ENCODE peak calls at places on chromosomes 6 and 20, in six cellular contexts. One of them, this sample, is unnamed. For H3K27me3, the result is how much of the 10 kb centered on the place peaks cover.

GRCh38 chr6:169371344-169372144 is 117.9 kb upstream of the THBS2 start:
- DNase-seq in mesendoderm: peak
- DNase-seq in IMR-90: peak
- DNase-seq in neuronal stem cell: peak
- DNase-seq in H1: no peak
- DNase-seq in H9: peak
- DNase-seq in this sample: peak

GRCh38 chr6:43733471-43734293 is 36.3 kb upstream of the VEGFA start:
- DNase-seq in mesendoderm: no peak
- DNase-seq in H1: no peak
- DNase-seq in H9: peak
- DNase-seq in IMR-90: no peak
- DNase-seq in neuronal stem cell: no peak
- DNase-seq in this sample: no peak

GRCh38 chr6:125550892-125551291 is 198.5 kb upstream of the HEY2 start:
- DNase-seq in H9: no peak
- DNase-seq in neuronal stem cell: no peak
- DNase-seq in H1: no peak
- DNase-seq in IMR-90: no peak
- DNase-seq in mesendoderm: no peak
- DNase-seq in this sample: no peak

GRCh38 chr6:71558974-71559373 is 270.4 kb downstream of the OGFRL1 start:
- DNase-seq in H9: no peak
- DNase-seq in H1: no peak
- DNase-seq in neuronal stem cell: no peak
- DNase-seq in IMR-90: no peak
- DNase-seq in mesendoderm: no peak
- DNase-seq in this sample: no peak

GRCh38 chr6:121086876-121087275 is 247.4 kb downstream of the TBC1D32 start:
- DNase-seq in H9: no peak
- DNase-seq in IMR-90: no peak
- DNase-seq in mesendoderm: no peak
- DNase-seq in neuronal stem cell: no peak
- DNase-seq in H1: no peak
- DNase-seq in this sample: no peak

GRCh38 chr6:162710438-162710837 is 17.1 kb downstream of the PRKN start:
- DNase-seq in H9: no peak
- DNase-seq in mesendoderm: no peak
- DNase-seq in IMR-90: no peak
- DNase-seq in neuronal stem cell: no peak
- DNase-seq in H1: no peak
- DNase-seq in this sample: no peak

GRCh38 chr6:90284236-90284744 is 12.4 kb downstream of the BACH2 start:
- DNase-seq in H9: peak
- DNase-seq in neuronal stem cell: peak
- DNase-seq in H1: no peak
- DNase-seq in IMR-90: peak
- DNase-seq in mesendoderm: peak
- DNase-seq in this sample: peak

GRCh38 chr6:28657756-28658465 is 132.2 kb downstream of the GPX5 start:
- DNase-seq in H1: peak
- DNase-seq in neuronal stem cell: peak
- DNase-seq in IMR-90: peak
- DNase-seq in mesendoderm: peak
- DNase-seq in H9: peak
- DNase-seq in this sample: peak

GRCh38 chr20:59020938-59021551 is 1.8 kb downstream of the TUBB1 start:
- DNase-seq in H1: no peak
- DNase-seq in mesendoderm: peak
- DNase-seq in neuronal stem cell: no peak
- DNase-seq in IMR-90: peak
- DNase-seq in H9: no peak
- DNase-seq in this sample: no peak

GRCh38 chr6:111482236-111482958 is 621 bp downstream of the REV3L start:
- DNase-seq in neuronal stem cell: no peak
- DNase-seq in IMR-90: peak
- DNase-seq in mesendoderm: no peak
- DNase-seq in H1: no peak
- DNase-seq in H9: no peak
- DNase-seq in this sample: peak

GRCh38 chr6:77466055-77467028 is 3.1 kb upstream of the HTR1B start:
- DNase-seq in IMR-90: peak
- DNase-seq in mesendoderm: peak
- DNase-seq in neuronal stem cell: peak
- DNase-seq in H1: peak
- DNase-seq in H9: peak
- DNase-seq in this sample: peak

GRCh38 chr20:35134472-35134871 is 12.7 kb downstream of the EDEM2 start:
- DNase-seq in neuronal stem cell: no peak
- DNase-seq in mesendoderm: no peak
- DNase-seq in IMR-90: no peak
- DNase-seq in H1: no peak
- DNase-seq in H9: no peak
- DNase-seq in this sample: no peak

GRCh38 chr6:166862287-166862977 is 93.9 kb downstream of the RNASET2 start:
- DNase-seq in mesendoderm: peak
- DNase-seq in H9: peak
- DNase-seq in IMR-90: no peak
- DNase-seq in neuronal stem cell: peak
- DNase-seq in H1: peak
- DNase-seq in this sample: peak

GRCh38 chr6:78910611-78911134 is 43.3 kb downstream of the IRAK1BP1 start:
- DNase-seq in H1: peak
- DNase-seq in H9: peak
- DNase-seq in mesendoderm: peak
- DNase-seq in neuronal stem cell: peak
- DNase-seq in IMR-90: no peak
- DNase-seq in this sample: peak

GRCh38 chr20:33002087-33002808 is 2.0 kb downstream of the SUN5 start:
- DNase-seq in mesendoderm: no peak
- DNase-seq in H9: no peak
- DNase-seq in neuronal stem cell: no peak
- DNase-seq in IMR-90: no peak
- DNase-seq in H1: no peak
- DNase-seq in this sample: no peak

GRCh38 chr6:10276106-10276505 is 138.8 kb downstream of the TFAP2A start:
- DNase-seq in mesendoderm: no peak
- DNase-seq in neuronal stem cell: no peak
- DNase-seq in H1: no peak
- DNase-seq in H9: no peak
- DNase-seq in IMR-90: peak
- DNase-seq in this sample: no peak

GRCh38 chr6:2764610-2765165 is 505 bp upstream of the WRNIP1 start:
- DNase-seq in H1: peak
- DNase-seq in neuronal stem cell: no peak
- DNase-seq in mesendoderm: peak
- DNase-seq in IMR-90: peak
- DNase-seq in H9: no peak
- DNase-seq in this sample: peak

GRCh38 chr20:58810116-58810878 is 40.4 kb downstream of the GNAS-AS1 start:
- DNase-seq in neuronal stem cell: no peak
- DNase-seq in mesendoderm: no peak
- DNase-seq in IMR-90: peak
- DNase-seq in H9: no peak
- DNase-seq in H1: no peak
- DNase-seq in this sample: no peak

GRCh38 chr6:55448446-55448845 is 121.2 kb downstream of the GFRAL start:
- DNase-seq in H9: no peak
- DNase-seq in neuronal stem cell: no peak
- DNase-seq in H1: no peak
- DNase-seq in mesendoderm: peak
- DNase-seq in IMR-90: peak
- DNase-seq in this sample: no peak

GRCh38 chr20:20824924-20825584 is 112.6 kb upstream of the RALGAPA2 start:
- DNase-seq in neuronal stem cell: peak
- DNase-seq in IMR-90: peak
- DNase-seq in H1: peak
- DNase-seq in mesendoderm: peak
- DNase-seq in H9: peak
- DNase-seq in this sample: no peak

GRCh38 chr6:159978291-159979135 is 9.6 kb downstream of the IGF2R start:
- DNase-seq in mesendoderm: peak
- DNase-seq in neuronal stem cell: no peak
- DNase-seq in IMR-90: no peak
- DNase-seq in H9: no peak
- DNase-seq in H1: no peak
- DNase-seq in this sample: peak

GRCh38 chr6:159977242-159978214 is 8.6 kb downstream of the IGF2R start:
- DNase-seq in H9: no peak
- DNase-seq in IMR-90: peak
- DNase-seq in neuronal stem cell: no peak
- DNase-seq in H1: no peak
- DNase-seq in mesendoderm: no peak
- DNase-seq in this sample: peak

GRCh38 chr6:159981171-159981571 is 12.3 kb downstream of the IGF2R start:
- DNase-seq in H1: no peak
- DNase-seq in H9: no peak
- DNase-seq in neuronal stem cell: no peak
- DNase-seq in IMR-90: no peak
- DNase-seq in mesendoderm: no peak
- DNase-seq in this sample: no peak

GRCh38 chr6:159980474-159980873 is 11.6 kb downstream of the IGF2R start:
- DNase-seq in neuronal stem cell: no peak
- DNase-seq in H9: no peak
- DNase-seq in H1: no peak
- DNase-seq in IMR-90: no peak
- DNase-seq in mesendoderm: no peak
- DNase-seq in this sample: no peak

GRCh38 chr6:159979136-159979874 is 10.4 kb downstream of the IGF2R start:
- DNase-seq in mesendoderm: peak
- DNase-seq in H9: no peak
- DNase-seq in IMR-90: peak
- DNase-seq in H1: no peak
- DNase-seq in neuronal stem cell: no peak
- DNase-seq in this sample: peak
- H3K4me2 ChIP-seq in mesendoderm: no peak
- H3K4me2 ChIP-seq in H9: peak
- H3K4me2 ChIP-seq in IMR-90: no peak
- H3K4me2 ChIP-seq in H1: peak
- H3K4me2 ChIP-seq in neuronal stem cell: no peak
- H3K4me2 ChIP-seq in this sample: no peak

GRCh38 chr6:41813469-41813868 is 26.0 kb downstream of the TOMM6 start:
- DNase-seq in H9: no peak
- DNase-seq in neuronal stem cell: no peak
- DNase-seq in mesendoderm: no peak
- DNase-seq in H1: no peak
- DNase-seq in IMR-90: no peak
- DNase-seq in this sample: no peak

GRCh38 chr6:41813956-41814355 is 26.5 kb downstream of the TOMM6 start:
- DNase-seq in IMR-90: no peak
- DNase-seq in H9: no peak
- DNase-seq in neuronal stem cell: no peak
- DNase-seq in H1: no peak
- DNase-seq in mesendoderm: no peak
- DNase-seq in this sample: no peak

GRCh38 chr6:41818271-41819054 is 31.0 kb downstream of the TOMM6 start:
- DNase-seq in mesendoderm: no peak
- DNase-seq in neuronal stem cell: no peak
- DNase-seq in IMR-90: peak
- DNase-seq in H9: no peak
- DNase-seq in H1: no peak
- DNase-seq in this sample: peak

GRCh38 chr6:41811095-41811494 is 23.6 kb downstream of the TOMM6 start:
- DNase-seq in IMR-90: no peak
- DNase-seq in neuronal stem cell: no peak
- DNase-seq in H1: no peak
- DNase-seq in mesendoderm: no peak
- DNase-seq in H9: no peak
- DNase-seq in this sample: no peak

DNA sequence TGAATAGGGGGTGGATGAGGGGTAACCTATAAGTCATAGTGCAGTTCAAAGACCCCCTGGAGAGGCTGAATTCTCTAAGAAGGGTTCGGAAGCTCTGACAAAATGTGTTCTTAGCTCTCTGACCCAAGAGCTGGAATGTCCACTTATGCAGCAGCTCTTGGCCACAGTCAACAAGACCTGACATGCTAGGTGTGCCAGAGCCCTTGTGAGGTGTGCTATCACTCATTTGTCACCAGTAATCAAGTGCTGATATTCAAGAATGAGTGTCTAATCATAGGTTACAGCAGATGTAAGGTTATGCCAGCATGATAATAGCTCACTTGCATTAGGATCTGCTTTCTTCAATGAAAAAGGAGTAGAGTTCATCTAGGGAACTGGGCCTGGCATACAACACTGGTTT is 28.1 kb downstream of the TOMM6 start:
- DNase-seq in H9: no peak
- DNase-seq in mesendoderm: peak
- DNase-seq in IMR-90: no peak
- DNase-seq in neuronal stem cell: no peak
- DNase-seq in H1: no peak
- DNase-seq in this sample: no peak
- H2BK5ac ChIP-seq in H9: no peak
- H2BK5ac ChIP-seq in mesendoderm: no peak
- H2BK5ac ChIP-seq in IMR-90: no peak
- H2BK5ac ChIP-seq in neuronal stem cell: no peak
- H2BK5ac ChIP-seq in H1: no peak
- H2BK5ac ChIP-seq in this sample: no peak

DNA sequence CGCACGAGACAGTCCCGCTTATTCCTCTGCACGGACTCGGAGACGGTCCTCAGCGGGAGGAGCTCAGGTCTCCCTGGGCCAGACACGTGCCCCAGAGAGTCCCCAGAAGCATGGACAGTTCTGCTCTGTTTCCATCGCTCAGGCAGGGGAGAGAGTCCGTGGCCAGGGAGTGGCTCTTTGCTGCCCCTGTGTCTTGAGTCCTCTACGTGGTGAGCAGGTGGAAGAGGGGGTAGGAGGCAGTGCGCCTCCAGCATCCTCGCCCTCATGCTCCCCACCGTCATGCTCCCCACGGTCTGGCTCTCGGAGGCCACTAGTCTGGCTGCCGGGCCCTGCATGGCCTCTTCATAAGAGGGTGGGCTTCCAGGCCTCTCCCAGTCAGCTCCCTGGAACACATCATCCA is 8.9 kb downstream of the TAGAP start:
- DNase-seq in IMR-90: no peak
- DNase-seq in H1: no peak
- DNase-seq in mesendoderm: no peak
- DNase-seq in H9: no peak
- DNase-seq in neuronal stem cell: no peak
- DNase-seq in this sample: no peak
- H3K27me3 ChIP-seq in IMR-90: under half
- H3K27me3 ChIP-seq in H1: under half
- H3K27me3 ChIP-seq in mesendoderm: under half
- H3K27me3 ChIP-seq in H9: under half
- H3K27me3 ChIP-seq in neuronal stem cell: under half
- H3K27me3 ChIP-seq in this sample: under half

DNA sequence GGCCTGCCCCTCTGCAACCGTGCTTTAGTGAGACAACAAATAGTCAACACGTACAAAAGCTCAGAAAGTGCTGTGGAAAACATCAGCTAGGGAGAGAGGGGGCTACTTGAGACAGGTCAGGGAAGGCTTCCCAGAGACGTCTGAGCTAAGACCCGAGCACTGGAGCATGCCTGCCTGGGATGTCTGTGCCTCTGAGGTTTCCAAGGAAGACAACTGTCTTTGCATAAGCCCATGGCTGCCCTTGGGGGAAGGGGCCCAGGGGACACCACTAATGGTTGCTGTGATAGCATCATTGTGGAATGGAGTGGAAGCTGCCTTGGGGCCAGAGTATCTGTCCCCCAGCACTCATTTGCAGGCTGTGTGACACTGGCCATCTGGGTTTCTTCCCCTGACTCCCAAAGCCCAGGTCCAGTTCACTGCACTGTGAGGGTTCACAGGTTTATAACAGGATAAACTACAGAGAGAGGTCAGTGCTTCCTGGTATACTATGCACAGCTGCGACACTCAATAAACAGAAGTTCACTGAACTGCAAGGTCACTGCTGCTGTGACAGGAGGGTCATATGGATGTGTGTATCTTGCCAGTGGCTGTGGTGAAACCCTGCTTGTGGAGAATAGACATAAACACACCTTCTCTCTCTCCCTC is 1.5 kb upstream of the ARFGEF2 start:
- DNase-seq in H1: no peak
- DNase-seq in neuronal stem cell: no peak
- DNase-seq in IMR-90: no peak
- DNase-seq in mesendoderm: peak
- DNase-seq in H9: no peak
- DNase-seq in this sample: peak
- H3K4me2 ChIP-seq in H1: no peak
- H3K4me2 ChIP-seq in neuronal stem cell: no peak
- H3K4me2 ChIP-seq in IMR-90: no peak
- H3K4me2 ChIP-seq in mesendoderm: no peak
- H3K4me2 ChIP-seq in H9: peak
- H3K4me2 ChIP-seq in this sample: no peak

This sample was measured in mesenchymal stem cell.